ENCODE peak calls at places on chromosomes 2 and 18, in eight cellular contexts. One of them, this sample, is unnamed.
A peak's percentile ranks its signal among the peaks of the same experiment; 100 is the strongest.

GRCh38 chr2:45370367-45370766 is 240.7 kb downstream of the SRBD1 start:
- DNase-seq in upper lobe of left lung: no peak
- DNase-seq in breast epithelium: no peak
- DNase-seq in esophagus muscularis mucosa: no peak
- DNase-seq in heart left ventricle: no peak
- DNase-seq in stomach: no peak
- DNase-seq in esophagus squamous epithelium: no peak
- DNase-seq in ovary: no peak
- DNase-seq in this sample: no peak

GRCh38 chr2:241009601-241010530 is 11.4 kb downstream of the SNED1 start:
- DNase-seq in upper lobe of left lung: peak; percentile 73
- DNase-seq in breast epithelium: no peak
- DNase-seq in ovary: peak; percentile 94
- DNase-seq in esophagus muscularis mucosa: peak; percentile 91
- DNase-seq in stomach: peak; percentile 45
- DNase-seq in heart left ventricle: no peak
- DNase-seq in esophagus squamous epithelium: no peak
- DNase-seq in this sample: peak; percentile 70

GRCh38 chr2:84958135-84959044 is 12.6 kb upstream of the KCMF1 start:
- DNase-seq in ovary: peak; percentile 25
- DNase-seq in stomach: peak; percentile 62
- DNase-seq in breast epithelium: no peak
- DNase-seq in esophagus squamous epithelium: no peak
- DNase-seq in heart left ventricle: no peak
- DNase-seq in esophagus muscularis mucosa: no peak
- DNase-seq in upper lobe of left lung: peak; percentile 44
- DNase-seq in this sample: no peak

GRCh38 chr18:23972416-23972815 is 42.1 kb upstream of the TTC39C start:
- DNase-seq in esophagus squamous epithelium: no peak
- DNase-seq in stomach: no peak
- DNase-seq in esophagus muscularis mucosa: no peak
- DNase-seq in upper lobe of left lung: no peak
- DNase-seq in breast epithelium: no peak
- DNase-seq in heart left ventricle: no peak
- DNase-seq in ovary: no peak
- DNase-seq in this sample: no peak

GRCh38 chr2:34848132-34848531 is 1249.0 kb upstream of the FAM98A start:
- DNase-seq in ovary: no peak
- DNase-seq in breast epithelium: no peak
- DNase-seq in esophagus squamous epithelium: no peak
- DNase-seq in esophagus muscularis mucosa: no peak
- DNase-seq in stomach: no peak
- DNase-seq in upper lobe of left lung: no peak
- DNase-seq in heart left ventricle: no peak
- DNase-seq in this sample: no peak

GRCh38 chr2:221178139-221178538 is 394.0 kb downstream of the EPHA4 start:
- DNase-seq in upper lobe of left lung: no peak
- DNase-seq in stomach: no peak
- DNase-seq in heart left ventricle: no peak
- DNase-seq in ovary: no peak
- DNase-seq in esophagus muscularis mucosa: no peak
- DNase-seq in breast epithelium: no peak
- DNase-seq in esophagus squamous epithelium: no peak
- DNase-seq in this sample: no peak

GRCh38 chr18:50602466-50602865 is 42.6 kb downstream of the MAPK4 start:
- DNase-seq in breast epithelium: no peak
- DNase-seq in heart left ventricle: no peak
- DNase-seq in esophagus squamous epithelium: no peak
- DNase-seq in esophagus muscularis mucosa: no peak
- DNase-seq in stomach: no peak
- DNase-seq in ovary: no peak
- DNase-seq in upper lobe of left lung: no peak
- DNase-seq in this sample: no peak

GRCh38 chr2:66447676-66448075 is 12.8 kb downstream of the MEIS1 start:
- DNase-seq in esophagus muscularis mucosa: no peak
- DNase-seq in heart left ventricle: no peak
- DNase-seq in upper lobe of left lung: no peak
- DNase-seq in esophagus squamous epithelium: no peak
- DNase-seq in breast epithelium: no peak
- DNase-seq in ovary: no peak
- DNase-seq in stomach: no peak
- DNase-seq in this sample: no peak

GRCh38 chr2:96144481-96145027 is 686 bp downstream of the DUSP2 start:
- DNase-seq in ovary: no peak
- DNase-seq in stomach: no peak
- DNase-seq in upper lobe of left lung: no peak
- DNase-seq in esophagus squamous epithelium: no peak
- DNase-seq in esophagus muscularis mucosa: no peak
- DNase-seq in heart left ventricle: no peak
- DNase-seq in breast epithelium: no peak
- DNase-seq in this sample: no peak

GRCh38 chr2:118823666-118824065 is 23.8 kb downstream of the EN1 start:
- DNase-seq in ovary: no peak
- DNase-seq in stomach: no peak
- DNase-seq in heart left ventricle: no peak
- DNase-seq in esophagus squamous epithelium: no peak
- DNase-seq in breast epithelium: no peak
- DNase-seq in esophagus muscularis mucosa: no peak
- DNase-seq in upper lobe of left lung: no peak
- DNase-seq in this sample: no peak

GRCh38 chr2:17858064-17858463 is 20.4 kb upstream of the KCNS3 start:
- DNase-seq in esophagus squamous epithelium: no peak
- DNase-seq in esophagus muscularis mucosa: no peak
- DNase-seq in ovary: no peak
- DNase-seq in upper lobe of left lung: no peak
- DNase-seq in stomach: no peak
- DNase-seq in heart left ventricle: no peak
- DNase-seq in breast epithelium: no peak
- DNase-seq in this sample: no peak

GRCh38 chr18:26756556-26756955 is 109.0 kb downstream of the AQP4 start:
- DNase-seq in ovary: no peak
- DNase-seq in esophagus squamous epithelium: no peak
- DNase-seq in heart left ventricle: no peak
- DNase-seq in breast epithelium: no peak
- DNase-seq in stomach: no peak
- DNase-seq in esophagus muscularis mucosa: peak; percentile 26
- DNase-seq in upper lobe of left lung: no peak
- DNase-seq in this sample: no peak

GRCh38 chr2:236782938-236783337 is 213.3 kb downstream of the ACKR3 start:
- DNase-seq in esophagus squamous epithelium: no peak
- DNase-seq in stomach: no peak
- DNase-seq in breast epithelium: no peak
- DNase-seq in ovary: no peak
- DNase-seq in esophagus muscularis mucosa: no peak
- DNase-seq in heart left ventricle: no peak
- DNase-seq in upper lobe of left lung: no peak
- DNase-seq in this sample: no peak

DNA sequence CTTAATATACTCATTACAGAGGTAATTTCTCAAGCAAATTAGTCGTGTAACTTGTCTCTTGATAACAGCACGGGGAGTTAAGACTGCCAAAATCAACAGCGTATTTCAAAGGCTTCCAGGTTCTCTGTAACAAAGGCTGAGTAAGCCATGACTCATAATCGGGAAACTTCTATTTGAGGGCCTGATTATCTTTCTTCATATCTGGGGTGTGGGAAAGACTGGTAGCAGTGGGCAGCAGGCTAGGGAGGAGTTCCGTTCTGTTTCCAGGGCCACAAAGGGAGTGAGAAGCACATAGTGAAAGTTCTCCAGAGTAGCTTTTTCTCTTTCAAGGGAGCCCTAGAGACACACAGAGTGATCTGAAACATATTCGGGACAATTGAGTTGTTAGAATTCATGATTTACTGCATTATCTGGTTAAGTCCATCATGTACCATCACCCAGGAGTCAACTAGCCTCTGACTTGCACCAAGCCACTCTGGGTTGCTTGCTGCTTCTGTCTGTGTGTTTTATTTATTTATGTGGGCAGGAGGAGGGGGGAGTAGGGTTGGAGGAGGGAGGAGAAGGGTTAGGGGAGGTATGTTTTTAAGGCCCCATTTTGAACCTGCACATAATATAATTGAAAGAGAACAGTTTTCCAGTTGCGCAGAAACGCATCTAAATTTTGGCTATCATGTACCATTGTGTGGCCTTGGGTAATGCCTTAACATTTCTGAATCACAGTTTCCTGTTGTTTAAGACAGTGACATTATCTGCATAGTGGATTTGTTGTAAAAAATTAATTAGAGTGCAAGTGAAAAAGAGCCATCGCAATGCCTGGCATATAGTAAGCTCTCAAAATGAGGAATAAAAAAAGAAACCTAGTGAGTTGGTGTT is 80.5 kb upstream of the ITPRID2 start:
- DNase-seq in ovary: no peak
- DNase-seq in esophagus squamous epithelium: no peak
- DNase-seq in upper lobe of left lung: peak; percentile 59
- DNase-seq in heart left ventricle: no peak
- DNase-seq in esophagus muscularis mucosa: no peak
- DNase-seq in breast epithelium: no peak
- DNase-seq in stomach: peak; percentile 45
- DNase-seq in this sample: no peak
- TF ChIP-seq POLR2A in ovary: no peak
- TF ChIP-seq POLR2A in esophagus squamous epithelium: no peak
- TF ChIP-seq POLR2A in upper lobe of left lung: no peak
- TF ChIP-seq POLR2A in heart left ventricle: no peak
- TF ChIP-seq POLR2A in esophagus muscularis mucosa: no peak
- TF ChIP-seq POLR2A in breast epithelium: no peak
- TF ChIP-seq POLR2A in stomach: no peak
- TF ChIP-seq POLR2A in this sample: peak; percentile 27

GRCh38 chr18:56146565-56146964 is 491.8 kb downstream of the TXNL1 start:
- DNase-seq in upper lobe of left lung: no peak
- DNase-seq in stomach: no peak
- DNase-seq in esophagus muscularis mucosa: no peak
- DNase-seq in esophagus squamous epithelium: no peak
- DNase-seq in heart left ventricle: no peak
- DNase-seq in breast epithelium: no peak
- DNase-seq in ovary: no peak
- DNase-seq in this sample: no peak

GRCh38 chr18:56148373-56148772 is 490.0 kb downstream of the TXNL1 start:
- DNase-seq in breast epithelium: no peak
- DNase-seq in esophagus muscularis mucosa: no peak
- DNase-seq in heart left ventricle: no peak
- DNase-seq in stomach: no peak
- DNase-seq in upper lobe of left lung: no peak
- DNase-seq in esophagus squamous epithelium: no peak
- DNase-seq in ovary: no peak
- DNase-seq in this sample: no peak

DNA sequence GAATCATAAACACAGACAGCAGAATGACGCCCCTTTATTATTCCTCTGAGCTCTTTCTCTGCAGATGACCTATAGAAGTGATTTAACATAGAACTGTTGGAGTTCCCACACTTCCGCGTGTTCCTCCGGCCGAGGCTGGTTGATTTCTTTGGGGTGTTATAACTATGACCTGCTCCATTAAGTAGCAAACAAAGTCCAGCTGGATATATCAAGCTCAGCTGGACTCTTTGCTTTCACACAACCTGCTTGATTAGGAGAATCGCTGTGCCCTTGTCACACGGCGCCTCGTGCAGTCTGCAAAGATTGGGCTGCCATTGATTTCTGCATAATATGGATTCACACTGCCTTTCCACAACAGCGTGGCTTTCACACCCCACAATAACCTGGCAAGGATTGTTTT is 485.8 kb downstream of the TXNL1 start:
- DNase-seq in ovary: no peak
- DNase-seq in esophagus squamous epithelium: no peak
- DNase-seq in upper lobe of left lung: no peak
- DNase-seq in heart left ventricle: no peak
- DNase-seq in esophagus muscularis mucosa: no peak
- DNase-seq in breast epithelium: no peak
- DNase-seq in stomach: no peak
- DNase-seq in this sample: no peak
- H3K9me3 ChIP-seq in ovary: no peaks in the 10 kb centered on the region
- H3K9me3 ChIP-seq in esophagus squamous epithelium: no peaks in the 10 kb centered on the region
- H3K9me3 ChIP-seq in upper lobe of left lung: no peaks in the 10 kb centered on the region
- H3K9me3 ChIP-seq in heart left ventricle: no peaks in the 10 kb centered on the region
- H3K9me3 ChIP-seq in esophagus muscularis mucosa: no peaks in the 10 kb centered on the region
- H3K9me3 ChIP-seq in breast epithelium: no peaks in the 10 kb centered on the region
- H3K9me3 ChIP-seq in stomach: no peaks in the 10 kb centered on the region
- H3K9me3 ChIP-seq in this sample: no peaks in the 10 kb centered on the region

GRCh38 chr2:38740851-38741541 is 10.2 kb downstream of the SRSF7 start:
- DNase-seq in breast epithelium: no peak
- DNase-seq in esophagus squamous epithelium: no peak
- DNase-seq in ovary: no peak
- DNase-seq in upper lobe of left lung: peak; percentile 33
- DNase-seq in stomach: no peak
- DNase-seq in esophagus muscularis mucosa: no peak
- DNase-seq in heart left ventricle: no peak
- DNase-seq in this sample: no peak
- H3K36me3 ChIP-seq in breast epithelium: peaks cover 1% of the 10 kb centered on the region
- H3K36me3 ChIP-seq in esophagus squamous epithelium: peaks cover 76% of the 10 kb centered on the region
- H3K36me3 ChIP-seq in ovary: no peaks in the 10 kb centered on the region
- H3K36me3 ChIP-seq in upper lobe of left lung: peaks cover 21% of the 10 kb centered on the region
- H3K36me3 ChIP-seq in stomach: peaks cover 28% of the 10 kb centered on the region
- H3K36me3 ChIP-seq in esophagus muscularis mucosa: peaks cover 60% of the 10 kb centered on the region
- H3K36me3 ChIP-seq in heart left ventricle: peaks cover 10% of the 10 kb centered on the region
- H3K36me3 ChIP-seq in this sample: no peaks in the 10 kb centered on the region

DNA sequence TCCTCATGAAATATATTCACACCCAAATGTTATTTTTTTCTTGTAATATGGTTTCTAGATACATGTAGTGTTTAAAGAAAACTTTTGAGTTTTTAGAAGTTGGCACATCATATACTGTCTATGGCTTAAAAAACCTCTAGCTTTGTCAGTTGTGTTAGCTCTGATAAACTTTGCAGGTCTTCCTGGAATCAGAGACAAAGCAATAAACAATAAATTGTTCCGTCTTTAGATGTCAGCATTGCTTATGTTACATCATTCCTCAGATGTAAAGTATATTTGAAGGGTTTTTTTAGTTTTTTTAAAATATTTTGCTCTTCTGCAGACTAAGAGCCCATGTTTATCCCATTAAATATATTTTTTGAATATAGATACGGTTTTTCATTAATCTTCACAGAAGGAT is 145.1 kb downstream of the GPD2 start:
- DNase-seq in heart left ventricle: no peak
- DNase-seq in stomach: no peak
- DNase-seq in esophagus muscularis mucosa: no peak
- DNase-seq in ovary: no peak
- DNase-seq in breast epithelium: no peak
- DNase-seq in esophagus squamous epithelium: no peak
- DNase-seq in upper lobe of left lung: no peak
- DNase-seq in this sample: no peak
- TF ChIP-seq POLR2A in heart left ventricle: no peak
- TF ChIP-seq POLR2A in stomach: no peak
- TF ChIP-seq POLR2A in esophagus muscularis mucosa: no peak
- TF ChIP-seq POLR2A in ovary: no peak
- TF ChIP-seq POLR2A in breast epithelium: no peak
- TF ChIP-seq POLR2A in esophagus squamous epithelium: no peak
- TF ChIP-seq POLR2A in upper lobe of left lung: no peak
- TF ChIP-seq POLR2A in this sample: no peak

GRCh38 chr2:231099918-231100317 is 24.9 kb downstream of the HTR2B start:
- DNase-seq in esophagus squamous epithelium: no peak
- DNase-seq in breast epithelium: no peak
- DNase-seq in esophagus muscularis mucosa: no peak
- DNase-seq in upper lobe of left lung: no peak
- DNase-seq in heart left ventricle: no peak
- DNase-seq in stomach: no peak
- DNase-seq in ovary: no peak
- DNase-seq in this sample: no peak
- H3K9me3 ChIP-seq in esophagus squamous epithelium: peaks cover 17% of the 10 kb centered on the region
- H3K9me3 ChIP-seq in breast epithelium: peaks cover 29% of the 10 kb centered on the region
- H3K9me3 ChIP-seq in esophagus muscularis mucosa: peaks cover 4% of the 10 kb centered on the region
- H3K9me3 ChIP-seq in upper lobe of left lung: peaks cover 29% of the 10 kb centered on the region
- H3K9me3 ChIP-seq in heart left ventricle: peaks cover 33% of the 10 kb centered on the region
- H3K9me3 ChIP-seq in stomach: peaks cover 28% of the 10 kb centered on the region
- H3K9me3 ChIP-seq in ovary: peaks cover 8% of the 10 kb centered on the region
- H3K9me3 ChIP-seq in this sample: peaks cover 12% of the 10 kb centered on the region

GRCh38 chr2:81996332-81996731 is 1691.8 kb upstream of the LRRTM1 start:
- DNase-seq in esophagus muscularis mucosa: no peak
- DNase-seq in ovary: no peak
- DNase-seq in heart left ventricle: no peak
- DNase-seq in upper lobe of left lung: no peak
- DNase-seq in stomach: no peak
- DNase-seq in breast epithelium: no peak
- DNase-seq in esophagus squamous epithelium: no peak
- DNase-seq in this sample: no peak
- H3K36me3 ChIP-seq in esophagus muscularis mucosa: no peaks in the 10 kb centered on the region
- H3K36me3 ChIP-seq in ovary: no peaks in the 10 kb centered on the region
- H3K36me3 ChIP-seq in heart left ventricle: no peaks in the 10 kb centered on the region
- H3K36me3 ChIP-seq in upper lobe of left lung: no peaks in the 10 kb centered on the region
- H3K36me3 ChIP-seq in stomach: no peaks in the 10 kb centered on the region
- H3K36me3 ChIP-seq in breast epithelium: no peaks in the 10 kb centered on the region
- H3K36me3 ChIP-seq in esophagus squamous epithelium: no peaks in the 10 kb centered on the region
- H3K36me3 ChIP-seq in this sample: no peaks in the 10 kb centered on the region